ENCODE peak calls at places on chromosomes 7 and 10, in six cellular contexts. One of them, this sample, is unnamed.

GRCh38 chr10:103668351-103669242 is 175.1 kb downstream of the NEURL1 start:
- DNase-seq in foreskin fibroblast: peak; percentile 72
- DNase-seq in osteocyte: no peak
- DNase-seq in HFFc6: peak; percentile 79
- DNase-seq in natural killer cell: no peak
- DNase-seq in mesothelial cell of epicardium: no peak
- DNase-seq in this sample: no peak

GRCh38 chr7:74371381-74372059 is 82.2 kb upstream of the GTF2IRD1 start:
- DNase-seq in osteocyte: no peak
- DNase-seq in natural killer cell: no peak
- DNase-seq in mesothelial cell of epicardium: no peak
- DNase-seq in HFFc6: no peak
- DNase-seq in foreskin fibroblast: no peak
- DNase-seq in this sample: no peak

GRCh38 chr7:82428186-82428961 is 15.2 kb downstream of the CACNA2D1 start:
- DNase-seq in foreskin fibroblast: peak; percentile 62
- DNase-seq in HFFc6: peak; percentile 66
- DNase-seq in natural killer cell: no peak
- DNase-seq in mesothelial cell of epicardium: no peak
- DNase-seq in osteocyte: no peak
- DNase-seq in this sample: no peak

GRCh38 chr10:28892818-28893547 is 215.7 kb downstream of the BAMBI start:
- DNase-seq in foreskin fibroblast: no peak
- DNase-seq in HFFc6: no peak
- DNase-seq in osteocyte: no peak
- DNase-seq in mesothelial cell of epicardium: no peak
- DNase-seq in natural killer cell: no peak
- DNase-seq in this sample: no peak

GRCh38 chr10:11642558-11642957 is 31.1 kb upstream of the USP6NL start:
- DNase-seq in natural killer cell: no peak
- DNase-seq in HFFc6: no peak
- DNase-seq in osteocyte: no peak
- DNase-seq in mesothelial cell of epicardium: no peak
- DNase-seq in foreskin fibroblast: no peak
- DNase-seq in this sample: no peak

GRCh38 chr10:60238408-60239100 is 151.1 kb downstream of the ANK3 start:
- DNase-seq in HFFc6: peak; percentile 13
- DNase-seq in foreskin fibroblast: peak; percentile 14
- DNase-seq in natural killer cell: no peak
- DNase-seq in mesothelial cell of epicardium: no peak
- DNase-seq in osteocyte: no peak
- DNase-seq in this sample: no peak

GRCh38 chr7:158734861-158735260 is 30.3 kb upstream of the NCAPG2 start:
- DNase-seq in foreskin fibroblast: peak; percentile 28
- DNase-seq in mesothelial cell of epicardium: no peak
- DNase-seq in HFFc6: no peak
- DNase-seq in natural killer cell: no peak
- DNase-seq in osteocyte: no peak
- DNase-seq in this sample: peak; percentile 73

GRCh38 chr10:43922335-43923280 is 273.9 kb upstream of the ZNF32 start:
- DNase-seq in natural killer cell: no peak
- DNase-seq in foreskin fibroblast: no peak
- DNase-seq in mesothelial cell of epicardium: no peak
- DNase-seq in osteocyte: peak; percentile 62
- DNase-seq in HFFc6: no peak
- DNase-seq in this sample: no peak

GRCh38 chr10:76887223-76888010 is 750.2 kb downstream of the KCNMA1 start:
- DNase-seq in osteocyte: no peak
- DNase-seq in HFFc6: no peak
- DNase-seq in foreskin fibroblast: no peak
- DNase-seq in mesothelial cell of epicardium: no peak
- DNase-seq in natural killer cell: no peak
- DNase-seq in this sample: no peak

GRCh38 chr10:29105516-29106215 is 183.2 kb upstream of the LYZL1 start:
- DNase-seq in mesothelial cell of epicardium: no peak
- DNase-seq in natural killer cell: no peak
- DNase-seq in HFFc6: peak; percentile 46
- DNase-seq in foreskin fibroblast: no peak
- DNase-seq in osteocyte: no peak
- DNase-seq in this sample: no peak

GRCh38 chr7:30548762-30549344 is 44.2 kb upstream of the GGCT start:
- DNase-seq in foreskin fibroblast: peak; percentile 66
- DNase-seq in osteocyte: no peak
- DNase-seq in natural killer cell: no peak
- DNase-seq in HFFc6: peak; percentile 60
- DNase-seq in mesothelial cell of epicardium: no peak
- DNase-seq in this sample: no peak

GRCh38 chr10:33066558-33067236 is 108.7 kb upstream of the ITGB1 start:
- DNase-seq in natural killer cell: no peak
- DNase-seq in osteocyte: no peak
- DNase-seq in HFFc6: peak; percentile 82
- DNase-seq in mesothelial cell of epicardium: no peak
- DNase-seq in foreskin fibroblast: peak; percentile 52
- DNase-seq in this sample: no peak

GRCh38 chr7:137992738-137993394 is 9.0 kb downstream of the CREB3L2 start:
- DNase-seq in natural killer cell: no peak
- DNase-seq in foreskin fibroblast: peak; percentile 94
- DNase-seq in osteocyte: no peak
- DNase-seq in HFFc6: peak; percentile 91
- DNase-seq in mesothelial cell of epicardium: no peak
- DNase-seq in this sample: no peak

GRCh38 chr10:128053356-128053755 is 72.9 kb downstream of the MKI67 start:
- DNase-seq in mesothelial cell of epicardium: no peak
- DNase-seq in foreskin fibroblast: no peak
- DNase-seq in HFFc6: no peak
- DNase-seq in osteocyte: no peak
- DNase-seq in natural killer cell: no peak
- DNase-seq in this sample: no peak

GRCh38 chr10:66151346-66151745 is 774.5 kb upstream of the LRRTM3 start:
- DNase-seq in foreskin fibroblast: no peak
- DNase-seq in natural killer cell: no peak
- DNase-seq in HFFc6: no peak
- DNase-seq in osteocyte: no peak
- DNase-seq in mesothelial cell of epicardium: no peak
- DNase-seq in this sample: no peak

GRCh38 chr10:102198027-102198426 is 28.1 kb upstream of the ELOVL3 start:
- DNase-seq in natural killer cell: no peak
- DNase-seq in HFFc6: no peak
- DNase-seq in mesothelial cell of epicardium: no peak
- DNase-seq in foreskin fibroblast: no peak
- DNase-seq in osteocyte: no peak
- DNase-seq in this sample: no peak

GRCh38 chr10:44864637-44865288 is 46.4 kb upstream of the TMEM72 start:
- DNase-seq in foreskin fibroblast: peak; percentile 74
- DNase-seq in mesothelial cell of epicardium: peak; percentile 88
- DNase-seq in osteocyte: peak; percentile 96
- DNase-seq in natural killer cell: peak; percentile 78
- DNase-seq in HFFc6: peak; percentile 86
- DNase-seq in this sample: peak; percentile 70

GRCh38 chr7:101133621-101134398 is 6.9 kb downstream of the SERPINE1 start:
- DNase-seq in foreskin fibroblast: peak; percentile 59
- DNase-seq in HFFc6: peak; percentile 48
- DNase-seq in mesothelial cell of epicardium: no peak
- DNase-seq in natural killer cell: no peak
- DNase-seq in osteocyte: no peak
- DNase-seq in this sample: no peak

GRCh38 chr10:19480296-19480695 is 335.9 kb upstream of the PLXDC2 start:
- DNase-seq in foreskin fibroblast: no peak
- DNase-seq in mesothelial cell of epicardium: no peak
- DNase-seq in HFFc6: no peak
- DNase-seq in osteocyte: no peak
- DNase-seq in natural killer cell: no peak
- DNase-seq in this sample: no peak

GRCh38 chr7:48414005-48414732 is 242.9 kb downstream of the ABCA13 start:
- DNase-seq in HFFc6: no peak
- DNase-seq in osteocyte: no peak
- DNase-seq in natural killer cell: no peak
- DNase-seq in mesothelial cell of epicardium: no peak
- DNase-seq in foreskin fibroblast: no peak
- DNase-seq in this sample: no peak
- TF ChIP-seq CTCF in HFFc6: no peak
- TF ChIP-seq CTCF in osteocyte: no peak
- TF ChIP-seq CTCF in natural killer cell: no peak
- TF ChIP-seq CTCF in mesothelial cell of epicardium: no peak
- TF ChIP-seq CTCF in foreskin fibroblast: no peak
- TF ChIP-seq CTCF in this sample: no peak

DNA sequence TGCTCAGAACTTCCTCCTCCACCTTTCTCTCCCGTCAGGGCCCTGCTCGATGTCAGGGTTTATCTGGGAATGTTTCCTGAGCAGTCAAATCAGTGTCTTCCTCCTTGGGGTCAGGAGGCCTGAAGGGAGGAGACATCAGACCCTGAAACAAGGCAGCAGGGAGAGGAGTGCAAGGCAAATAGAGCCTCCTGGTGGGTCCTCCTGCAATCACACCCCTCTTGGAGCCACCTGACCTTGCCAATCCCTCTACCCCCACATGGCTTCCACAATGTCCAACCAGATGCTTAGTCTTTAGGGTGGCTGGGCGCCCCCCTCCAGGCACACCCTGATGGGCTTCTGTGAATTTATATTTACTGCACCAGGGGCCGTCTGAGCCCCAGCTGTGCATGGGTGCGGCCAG is 12.2 kb downstream of the GPR26 start:
- DNase-seq in foreskin fibroblast: no peak
- DNase-seq in osteocyte: no peak
- DNase-seq in HFFc6: no peak
- DNase-seq in natural killer cell: no peak
- DNase-seq in mesothelial cell of epicardium: no peak
- DNase-seq in this sample: no peak
- TF ChIP-seq CTCF in foreskin fibroblast: no peak
- TF ChIP-seq CTCF in osteocyte: no peak
- TF ChIP-seq CTCF in HFFc6: peak; percentile 12
- TF ChIP-seq CTCF in natural killer cell: no peak
- TF ChIP-seq CTCF in mesothelial cell of epicardium: no peak
- TF ChIP-seq CTCF in this sample: no peak

DNA sequence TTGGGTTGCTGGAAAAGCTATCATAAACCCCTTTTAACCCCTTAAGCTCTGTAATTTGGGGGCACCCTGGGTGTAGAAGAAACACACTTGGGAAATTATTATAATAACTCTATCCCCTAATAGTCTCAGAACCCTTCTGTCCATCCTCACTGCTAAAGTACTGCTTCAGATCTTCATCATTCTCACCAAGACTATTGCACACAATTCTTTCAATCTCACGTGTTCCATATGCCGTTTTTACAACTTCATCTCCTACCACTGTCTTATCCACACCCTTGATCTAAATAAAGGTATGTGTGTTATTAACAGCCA is 15.8 kb downstream of the ANKRD22 start:
- DNase-seq in osteocyte: no peak
- DNase-seq in mesothelial cell of epicardium: no peak
- DNase-seq in foreskin fibroblast: no peak
- DNase-seq in natural killer cell: no peak
- DNase-seq in HFFc6: no peak
- DNase-seq in this sample: no peak
- TF ChIP-seq CTCF in osteocyte: no peak
- TF ChIP-seq CTCF in mesothelial cell of epicardium: no peak
- TF ChIP-seq CTCF in foreskin fibroblast: no peak
- TF ChIP-seq CTCF in natural killer cell: peak; percentile 50
- TF ChIP-seq CTCF in HFFc6: peak; percentile 25
- TF ChIP-seq CTCF in this sample: peak; percentile 59

DNA sequence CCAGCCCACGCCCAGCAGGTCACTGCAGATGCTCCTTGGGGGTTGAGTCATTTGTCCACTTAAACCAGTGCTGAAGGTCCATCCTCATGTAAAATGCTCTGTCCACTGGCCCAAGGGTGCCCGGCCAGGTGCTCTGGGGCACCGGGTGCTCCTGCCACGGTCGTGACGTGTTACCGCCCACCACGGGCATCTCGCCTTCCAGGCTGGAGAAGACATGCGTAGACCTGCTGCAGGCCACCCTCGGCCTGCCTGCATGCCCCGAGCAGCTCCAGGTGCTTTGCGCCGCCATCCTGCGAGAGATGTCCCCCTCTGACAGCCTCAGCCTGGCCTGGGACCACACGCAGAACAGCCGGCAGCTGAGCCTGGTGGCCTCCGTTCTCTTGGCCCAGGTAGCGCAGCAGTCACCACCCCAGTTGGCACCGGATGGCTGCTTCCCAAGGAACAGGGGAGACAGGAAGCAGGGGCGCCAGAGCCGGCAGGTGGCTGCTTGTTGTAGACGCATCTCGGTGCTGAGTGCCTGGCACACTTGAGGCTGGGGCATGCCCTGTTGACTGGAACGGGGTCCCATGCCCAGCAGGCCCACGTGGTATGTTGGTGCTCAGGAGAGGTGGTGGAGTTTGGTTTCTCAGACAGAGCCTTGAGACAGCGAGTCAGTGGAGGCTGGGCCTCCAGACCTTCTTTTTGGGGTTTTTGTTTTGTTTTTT is 6.1 kb downstream of the AP5Z1 start:
- DNase-seq in HFFc6: no peak
- DNase-seq in natural killer cell: no peak
- DNase-seq in mesothelial cell of epicardium: no peak
- DNase-seq in foreskin fibroblast: no peak
- DNase-seq in osteocyte: no peak
- DNase-seq in this sample: no peak
- TF ChIP-seq CTCF in HFFc6: no peak
- TF ChIP-seq CTCF in natural killer cell: no peak
- TF ChIP-seq CTCF in mesothelial cell of epicardium: no peak
- TF ChIP-seq CTCF in foreskin fibroblast: no peak
- TF ChIP-seq CTCF in osteocyte: no peak
- TF ChIP-seq CTCF in this sample: no peak

DNA sequence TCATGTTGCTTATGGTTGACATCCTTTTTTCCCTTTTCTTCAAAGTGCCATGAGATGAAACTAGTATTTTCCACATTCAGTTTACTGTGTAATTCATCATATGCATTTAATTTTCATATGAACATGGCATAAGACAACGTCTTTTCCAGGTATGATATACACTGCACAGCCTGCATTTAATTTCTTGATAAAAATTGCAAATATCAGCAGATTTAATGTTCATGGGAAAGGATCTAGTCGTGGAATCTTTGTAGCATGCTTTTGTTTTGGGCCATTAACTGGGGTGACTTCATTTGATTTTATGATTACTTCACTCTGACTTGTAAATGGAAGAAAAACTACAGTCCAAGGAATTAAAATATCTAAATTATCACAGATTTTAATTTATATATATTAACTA is 837.3 kb downstream of the IPMK start:
- DNase-seq in osteocyte: no peak
- DNase-seq in mesothelial cell of epicardium: no peak
- DNase-seq in foreskin fibroblast: no peak
- DNase-seq in HFFc6: no peak
- DNase-seq in natural killer cell: no peak
- DNase-seq in this sample: no peak
- TF ChIP-seq CTCF in osteocyte: no peak
- TF ChIP-seq CTCF in mesothelial cell of epicardium: no peak
- TF ChIP-seq CTCF in foreskin fibroblast: no peak
- TF ChIP-seq CTCF in HFFc6: no peak
- TF ChIP-seq CTCF in natural killer cell: no peak
- TF ChIP-seq CTCF in this sample: no peak

This sample was measured in CD14-positive monocyte.